ENCODE peak calls at places on chromosomes 6 and 20, in eight cellular contexts. X is D721Med, Q is lower lobe of right lung, J is tibial nerve, L is colonic mucosa, A is AG04450, K is endothelial cell, C is activated B cell treated with CpG ODN at 0.5 μM for 24 hours. R is an unnamed sample.

GRCh38 chr6:167550936-167551633 is 226.2 kb downstream of the TTLL2 start:
- DNase-seq in X (no peak), Q (peak), J (peak), L (peak), A (no peak), K (no peak), C (no peak), R (no peak)

GRCh38 chr6:112910256-112910655 is 563.1 kb downstream of the RFPL4B start:
- DNase-seq in X (no peak), Q (no peak), J (no peak), L (no peak), A (no peak), K (no peak), C (no peak), R (no peak)

GRCh38 chr20:57760698-57761412 is 51.0 kb upstream of the PMEPA1 start:
- DNase-seq in X (no peak), Q (no peak), J (no peak), L (no peak), A (no peak), K (no peak), C (no peak), R (no peak)

GRCh38 chr6:3380344-3381232 is 76.3 kb downstream of the SLC22A23 start:
- DNase-seq in X (no peak), Q (peak), J (no peak), L (no peak), A (no peak), K (no peak), C (no peak), R (no peak)

GRCh38 chr6:81894788-81895221 is 142.3 kb upstream of the TENT5A start:
- DNase-seq in X (no peak), Q (no peak), J (peak), L (no peak), A (no peak), K (no peak), C (no peak), R (no peak)

GRCh38 chr6:47134476-47135189 is 92.5 kb upstream of the ADGRF1 start:
- DNase-seq in X (no peak), Q (no peak), J (no peak), L (no peak), A (peak), K (no peak), C (no peak), R (no peak)

GRCh38 chr20:23257848-23258746 is 92.5 kb upstream of the NXT1 start:
- DNase-seq in X (no peak), Q (no peak), J (no peak), L (no peak), A (peak), K (no peak), C (no peak), R (no peak)

GRCh38 chr20:49891486-49891885 is 23.8 kb downstream of the SPATA2 start:
- DNase-seq in X (no peak), Q (no peak), J (no peak), L (no peak), A (no peak), K (no peak), C (no peak), R (no peak)

GRCh38 chr6:17633465-17634188 is 33.5 kb downstream of the FAM8A1 start:
- DNase-seq in X (no peak), Q (no peak), J (no peak), L (no peak), A (no peak), K (no peak), C (no peak), R (no peak)

GRCh38 chr6:71280701-71281100 is 7.9 kb upstream of the OGFRL1 start:
- DNase-seq in X (no peak), Q (no peak), J (no peak), L (no peak), A (no peak), K (no peak), C (no peak), R (no peak)

GRCh38 chr20:14951707-14952106 is 614.3 kb upstream of the FLRT3 start:
- DNase-seq in X (no peak), Q (no peak), J (no peak), L (no peak), A (no peak), K (no peak), C (no peak), R (no peak)

GRCh38 chr6:119591235-119591634 is 241.7 kb upstream of the MAN1A1 start:
- DNase-seq in X (no peak), Q (no peak), J (no peak), L (no peak), A (no peak), K (no peak), C (no peak), R (no peak)

GRCh38 chr6:44256291-44257006 is 879 bp downstream of the SLC35B2 start:
- DNase-seq in X (no peak), Q (no peak), J (no peak), L (peak), A (no peak), K (no peak), C (no peak), R (no peak)

GRCh38 chr6:63272397-63272796 is 47.4 kb downstream of the LGSN start:
- DNase-seq in X (no peak), Q (no peak), J (no peak), L (no peak), A (no peak), K (no peak), C (no peak), R (no peak)

GRCh38 chr6:105178110-105178509 is 1.7 kb downstream of the POPDC3 start:
- DNase-seq in X (no peak), Q (no peak), J (no peak), L (no peak), A (peak), K (no peak), C (no peak), R (no peak)

GRCh38 chr6:25392372-25392771 is 113.2 kb downstream of the CARMIL1 start:
- DNase-seq in X (no peak), Q (no peak), J (no peak), L (no peak), A (no peak), K (no peak), C (no peak), R (no peak)

GRCh38 chr20:48006036-48006833 is 221.0 kb upstream of the SULF2 start:
- DNase-seq in X (no peak), Q (no peak), J (no peak), L (no peak), A (no peak), K (no peak), C (peak), R (no peak)

GRCh38 chr20:20549699-20550098 is 162.7 kb downstream of the RALGAPA2 start:
- DNase-seq in X (no peak), Q (no peak), J (no peak), L (no peak), A (peak), K (no peak), C (no peak), R (no peak)

GRCh38 chr6:35496851-35497570 is at the start of gene TEAD3:
- DNase-seq in X (peak), Q (peak), J (no peak), L (peak), A (no peak), K (peak), C (peak), R (peak)

GRCh38 chr6:20038805-20039204 is 173.5 kb downstream of the MBOAT1 start:
- DNase-seq in X (no peak), Q (no peak), J (no peak), L (no peak), A (no peak), K (no peak), C (no peak), R (no peak)

GRCh38 chr20:38114353-38114791 is 50.7 kb downstream of the TGM2 start:
- DNase-seq in X (no peak), Q (no peak), J (no peak), L (no peak), A (no peak), K (no peak), C (no peak), R (no peak)

GRCh38 chr6:110341671-110342304 is 16.4 kb downstream of the METTL24 start:
- DNase-seq in X (no peak), Q (no peak), J (no peak), L (no peak), A (no peak), K (peak), C (no peak), R (no peak)

GRCh38 chr6:145735356-145736165 is at the start of gene EPM2A:
- DNase-seq in X (no peak), Q (peak), J (peak), L (peak), A (no peak), K (peak), C (peak), R (peak)

GRCh38 chr6:107124934-107125348 is 9.6 kb upstream of the BEND3 start:
- DNase-seq in X (no peak), Q (no peak), J (no peak), L (peak), A (no peak), K (no peak), C (no peak), R (no peak)

GRCh38 chr6:14354919-14355572 is 237.5 kb downstream of the CD83 start:
- DNase-seq in X (no peak), Q (peak), J (peak), L (peak), A (peak), K (no peak), C (no peak), R (no peak)

GRCh38 chr6:156883497-156884252 is 106.5 kb downstream of the ARID1B start:
- DNase-seq in X (no peak), Q (no peak), J (no peak), L (peak), A (no peak), K (no peak), C (no peak), R (no peak)

GRCh38 chr6:37862415-37862814 is 42.9 kb downstream of the ZFAND3 start:
- DNase-seq in X (no peak), Q (no peak), J (no peak), L (no peak), A (no peak), K (no peak), C (no peak), R (no peak)

GRCh38 chr6:81171991-81172740 is 580.3 kb downstream of the TENT5A start:
- DNase-seq in X (no peak), Q (no peak), J (peak), L (no peak), A (peak), K (no peak), C (no peak), R (no peak)

GRCh38 chr20:11499235-11499634 is 418.5 kb upstream of the BTBD3 start:
- DNase-seq in X (no peak), Q (no peak), J (no peak), L (no peak), A (no peak), K (no peak), C (no peak), R (no peak)

GRCh38 chr20:63116412-63117106 is 99.4 kb downstream of the YTHDF1 start:
- DNase-seq in X (no peak), Q (peak), J (no peak), L (no peak), A (no peak), K (peak), C (no peak), R (no peak)

GRCh38 chr6:78513856-78514255 is 353.5 kb upstream of the IRAK1BP1 start:
- DNase-seq in X (no peak), Q (no peak), J (no peak), L (no peak), A (no peak), K (no peak), C (no peak), R (no peak)

GRCh38 chr20:45347936-45348809 is at the start of gene SDC4:
- DNase-seq in X (peak), Q (peak), J (no peak), L (peak), A (no peak), K (no peak), C (no peak), R (peak)

GRCh38 chr6:10303806-10304520 is 110.9 kb downstream of the TFAP2A start:
- DNase-seq in X (no peak), Q (no peak), J (no peak), L (no peak), A (no peak), K (no peak), C (no peak), R (no peak)

GRCh38 chr20:38586181-38586525 is 5.2 kb downstream of the ADIG start:
- DNase-seq in X (no peak), Q (no peak), J (no peak), L (no peak), A (no peak), K (no peak), C (no peak), R (no peak)

GRCh38 chr20:50724851-50725721 is 6.3 kb upstream of the PARD6B start:
- DNase-seq in X (peak), Q (no peak), J (peak), L (peak), A (peak), K (no peak), C (no peak), R (peak)

GRCh38 chr20:24637941-24638340 is 168.5 kb downstream of the SYNDIG1 start:
- DNase-seq in X (no peak), Q (no peak), J (no peak), L (no peak), A (no peak), K (no peak), C (no peak), R (no peak)

GRCh38 chr6:166466178-166467122 is 83.7 kb upstream of the MPC1 start:
- DNase-seq in X (no peak), Q (no peak), J (no peak), L (no peak), A (peak), K (no peak), C (no peak), R (peak)

DNA sequence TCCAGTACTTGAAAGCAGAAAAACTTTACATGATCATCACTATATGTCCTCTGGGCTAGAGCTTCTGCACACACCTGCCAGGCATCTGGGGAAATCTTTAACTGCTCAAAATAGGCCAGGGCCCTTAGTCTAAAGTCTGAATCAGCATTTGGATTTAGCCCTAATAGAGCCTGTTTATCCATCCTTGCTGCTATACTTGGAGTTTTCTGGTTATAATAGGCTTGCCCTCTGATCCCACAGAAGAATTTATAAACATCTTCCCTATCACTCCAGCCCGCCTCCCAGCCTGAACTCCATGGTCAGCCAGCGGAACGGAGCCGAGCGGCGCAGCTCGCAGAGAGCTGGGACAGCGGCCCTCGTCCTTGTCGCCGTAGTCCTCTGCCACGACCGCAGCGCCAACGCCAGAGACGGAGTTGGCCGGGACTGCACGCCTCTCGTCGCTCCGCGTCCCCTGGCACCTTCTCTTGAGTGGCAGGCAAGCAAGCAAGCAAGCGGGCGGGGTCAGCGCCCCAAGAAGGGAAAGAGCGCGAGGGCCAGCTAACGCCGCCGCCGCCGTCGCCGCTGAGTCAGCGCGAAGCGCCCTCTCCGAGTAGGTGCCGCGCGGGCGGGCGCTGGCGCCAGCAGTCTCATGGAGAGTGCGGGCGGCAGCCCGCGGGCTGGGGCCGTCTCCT is 25.4 kb upstream of the ASIP start:
- DNase-seq in X (no peak), Q (peak), J (peak), L (peak), A (peak), K (peak), C (peak), R (peak)
- TF ChIP-seq CTCF in X (no peak), Q (peak), J (no peak), L (no peak), A (no peak), K (no peak), C (no peak), R (no peak)

GRCh38 chr6:13081189-13081563 is 247.2 kb downstream of the TBC1D7 start:
- DNase-seq in X (no peak), Q (no peak), J (no peak), L (no peak), A (no peak), K (no peak), C (no peak), R (no peak)
- TF ChIP-seq CTCF in X (no peak), Q (no peak), J (no peak), L (no peak), A (no peak), K (no peak), C (no peak), R (no peak)

GRCh38 chr20:17611540-17612286 is 41.8 kb downstream of the DSTN start:
- DNase-seq in X (no peak), Q (peak), J (no peak), L (peak), A (no peak), K (no peak), C (no peak), R (no peak)
- TF ChIP-seq CTCF in X (no peak), Q (no peak), J (peak), L (peak), A (peak), K (peak), C (no peak), R (peak)

DNA sequence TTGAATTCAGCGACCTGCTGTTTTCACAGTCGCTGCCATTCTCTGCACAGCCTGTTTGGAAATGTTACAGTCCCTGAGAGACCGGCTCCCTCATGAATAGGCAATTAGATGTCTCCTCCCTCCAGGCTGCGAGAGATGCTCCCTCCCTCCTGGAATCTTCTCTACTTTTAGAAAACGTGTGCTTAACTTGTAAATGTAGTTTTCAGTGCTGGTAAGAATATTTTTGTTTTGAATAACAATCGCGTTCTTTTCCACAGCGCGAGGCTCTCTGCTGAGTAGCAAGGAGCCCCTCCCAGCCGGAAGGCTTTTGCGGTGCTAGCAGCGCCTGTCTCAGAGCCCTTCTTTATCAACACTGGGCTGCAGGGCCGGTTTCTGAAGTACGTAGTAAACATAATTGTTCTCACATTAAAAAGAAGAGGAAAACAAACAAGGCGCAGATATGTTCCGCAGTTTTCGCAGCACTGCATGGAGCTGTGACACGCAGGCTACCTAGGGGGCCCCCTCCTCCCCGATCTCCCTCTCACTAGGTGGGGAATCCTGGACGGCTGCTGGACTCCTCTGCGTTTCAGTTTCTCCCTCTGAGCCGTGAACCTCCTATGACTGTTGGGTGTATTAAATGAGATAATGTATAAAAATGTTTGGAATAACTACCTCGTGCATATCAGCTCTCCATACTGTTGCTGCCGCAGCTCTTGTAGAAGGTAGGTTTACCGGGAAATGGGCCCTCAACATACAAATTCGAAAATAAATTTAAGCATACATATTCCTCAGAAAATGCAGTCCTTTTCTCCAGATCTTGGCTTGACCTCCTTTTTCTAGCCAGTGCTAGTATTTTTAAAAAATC is 79.0 kb upstream of the SPACA1 start:
- DNase-seq in X (no peak), Q (peak), J (no peak), L (peak), A (no peak), K (peak), C (no peak), R (no peak)
- TF ChIP-seq CTCF in X (no peak), Q (no peak), J (no peak), L (no peak), A (no peak), K (no peak), C (no peak), R (peak)

DNA sequence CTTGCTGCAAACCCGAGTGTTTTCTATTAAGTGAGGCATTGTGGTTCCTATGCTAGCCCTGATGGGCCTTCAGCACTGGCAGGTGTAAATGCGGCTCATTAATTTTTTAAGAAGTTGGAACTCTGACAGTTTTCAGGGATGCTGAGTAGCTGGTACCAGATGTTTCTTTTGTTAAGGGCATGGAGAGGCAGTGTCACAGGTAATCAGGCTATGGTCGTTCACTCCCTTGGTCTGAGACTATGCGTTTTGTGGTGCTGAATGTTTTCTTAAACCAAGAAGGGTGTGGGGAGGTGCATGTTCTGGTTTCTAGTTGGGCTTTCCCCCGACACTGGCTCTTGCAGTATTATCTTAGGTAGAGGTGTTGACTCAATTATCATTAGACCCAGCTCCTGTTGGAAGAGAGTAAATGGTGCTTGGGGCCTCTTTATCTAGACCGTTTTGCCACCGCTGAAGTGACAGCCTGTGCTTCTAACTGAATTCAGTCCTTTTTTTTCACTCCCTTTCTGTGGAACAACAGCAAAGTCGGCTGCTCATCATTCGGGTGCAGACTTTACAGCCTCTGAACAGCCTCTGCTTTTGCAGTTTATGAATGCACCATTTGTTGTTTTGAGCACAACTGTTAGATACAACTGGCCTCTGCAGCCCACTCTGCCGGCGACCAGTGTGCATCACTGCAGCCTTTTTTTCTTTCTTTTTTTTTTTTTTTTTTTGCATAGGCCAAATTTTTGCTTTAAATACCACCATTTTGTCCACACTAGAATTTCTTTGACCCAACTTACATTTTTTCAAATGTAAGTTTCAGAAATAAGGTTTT is 35.6 kb downstream of the RREB1 start:
- DNase-seq in X (no peak), Q (no peak), J (no peak), L (no peak), A (no peak), K (no peak), C (no peak), R (no peak)
- TF ChIP-seq CTCF in X (no peak), Q (no peak), J (no peak), L (no peak), A (peak), K (no peak), C (no peak), R (peak)

DNA sequence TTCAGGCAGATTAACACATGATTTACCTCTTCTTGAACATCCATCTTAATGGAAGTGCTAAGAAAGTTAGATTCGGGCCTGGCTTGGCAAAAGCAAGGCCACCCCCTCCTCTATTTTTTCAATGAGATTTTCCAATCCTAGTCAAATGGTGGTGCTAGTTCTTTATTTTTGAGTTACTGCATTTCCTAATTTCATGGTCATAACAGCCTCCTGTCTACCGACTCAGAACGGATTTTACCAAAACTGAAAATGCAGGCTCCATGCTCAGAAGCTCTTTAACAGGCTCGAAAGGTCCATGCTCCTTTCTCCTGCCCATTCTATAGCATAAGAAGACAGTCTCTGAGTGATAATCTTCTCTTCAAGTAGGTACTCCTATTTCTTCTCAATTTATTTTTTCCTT is 117.2 kb upstream of the ESR1 start:
- DNase-seq in X (no peak), Q (no peak), J (no peak), L (no peak), A (no peak), K (no peak), C (no peak), R (no peak)
- TF ChIP-seq CTCF in X (peak), Q (peak), J (no peak), L (no peak), A (no peak), K (no peak), C (no peak), R (no peak)